ENCODE peak calls at places on chromosomes 2 and 18, in four cellular contexts. N is ovary, Y is GM12891, I is uterus. W is an unnamed sample.

GRCh38 chr2:105537466-105537865 is 138.6 kb upstream of the FHL2 start:
- DNase-seq in N (no peak), Y (no peak), I (no peak), W (no peak)

GRCh38 chr2:118059919-118060478 is 28.3 kb upstream of the INSIG2 start:
- DNase-seq in Y (no peak), I (no peak), N (no peak), W (no peak)

GRCh38 chr2:119629323-119629825 is 49.6 kb upstream of the TMEM177 start:
- DNase-seq in I (no peak), N (no peak), Y (no peak), W (no peak)

GRCh38 chr2:158079672-158080071 is 22.0 kb upstream of the UPP2 start:
- DNase-seq in N (no peak), I (no peak), Y (no peak), W (no peak)

GRCh38 chr2:17309741-17310339 is 208.4 kb downstream of the RAD51AP2 start:
- DNase-seq in Y (no peak), I (no peak), N (no peak), W (peak)

GRCh38 chr2:53952519-53952918 is 18.3 kb downstream of the PSME4 start:
- DNase-seq in N (no peak), Y (no peak), I (no peak), W (no peak)

GRCh38 chr2:176424756-176425155 is 155.5 kb downstream of the MTX2 start:
- DNase-seq in N (no peak), Y (no peak), I (no peak), W (no peak)

GRCh38 chr2:10584242-10584753 is 105.5 kb downstream of the NOL10 start:
- DNase-seq in I (no peak), Y (no peak), N (no peak), W (no peak)

GRCh38 chr2:96091141-96091710 is 25.1 kb downstream of the ADRA2B start:
- DNase-seq in I (no peak), Y (no peak), N (no peak), W (no peak)

GRCh38 chr18:59954746-59955145 is 55.0 kb downstream of the PMAIP1 start:
- DNase-seq in N (no peak), I (no peak), Y (no peak), W (no peak)

GRCh38 chr2:216548901-216549321 is 50.3 kb downstream of the RPL37A start:
- DNase-seq in Y (no peak), I (peak), N (no peak), W (no peak)

GRCh38 chr18:27731211-27731610 is 445.7 kb downstream of the CDH2 start:
- DNase-seq in Y (no peak), I (no peak), N (no peak), W (no peak)

GRCh38 chr2:23542390-23542789 is 157.4 kb downstream of the KLHL29 start:
- DNase-seq in N (no peak), I (no peak), Y (no peak), W (no peak)

GRCh38 chr18:36451454-36452251 is 154.1 kb downstream of the FHOD3 start:
- DNase-seq in I (no peak), N (no peak), Y (no peak), W (peak)

GRCh38 chr2:56348382-56348781 is 164.6 kb downstream of the CCDC85A start:
- DNase-seq in N (no peak), Y (no peak), I (no peak), W (no peak)

GRCh38 chr2:101190753-101191516 is 39.8 kb upstream of the TBC1D8 start:
- DNase-seq in Y (no peak), I (no peak), N (no peak), W (no peak)

GRCh38 chr2:137870682-137871081 is 93.6 kb upstream of the HNMT start:
- DNase-seq in Y (no peak), N (no peak), I (no peak), W (no peak)

GRCh38 chr18:68436485-68436884 is 278.4 kb downstream of the TMX3 start:
- DNase-seq in I (no peak), Y (no peak), N (no peak), W (no peak)

GRCh38 chr18:34084635-34085034 is 140.1 kb downstream of the NOL4 start:
- DNase-seq in N (no peak), I (no peak), Y (no peak), W (no peak)

GRCh38 chr2:213253162-213253561 is 31.1 kb upstream of the SPAG16 start:
- DNase-seq in N (no peak), Y (no peak), I (no peak), W (no peak)

GRCh38 chr2:213152065-213152794 is 818 bp upstream of the IKZF2 start:
- DNase-seq in I (peak), Y (no peak), N (peak), W (peak)

GRCh38 chr18:13382683-13382989 is 164.1 kb downstream of the LDLRAD4 start:
- DNase-seq in N (no peak), Y (no peak), I (no peak), W (no peak)

GRCh38 chr2:58155160-58155778 is 85.9 kb downstream of the FANCL start:
- DNase-seq in Y (no peak), N (no peak), I (no peak), W (no peak)

GRCh38 chr2:133641497-133641896 is 73.2 kb upstream of the NCKAP5 start:
- DNase-seq in N (no peak), I (no peak), Y (no peak), W (no peak)

GRCh38 chr2:170339324-170339723 is 161.4 kb downstream of the MYO3B start:
- DNase-seq in I (no peak), Y (no peak), N (no peak), W (no peak)

GRCh38 chr2:211129798-211130197 is 573.4 kb downstream of the CPS1 start:
- DNase-seq in N (no peak), Y (no peak), I (no peak), W (no peak)

GRCh38 chr2:28958689-28959088 is 22.4 kb upstream of the TOGARAM2 start:
- DNase-seq in N (peak), I (peak), Y (peak), W (peak)

GRCh38 chr2:144382848-144383247 is 137.1 kb downstream of the ZEB2 start:
- DNase-seq in N (no peak), I (no peak), Y (no peak), W (no peak)

GRCh38 chr2:191150451-191151314 is at the start of gene STAT4:
- DNase-seq in N (peak), I (peak), Y (no peak), W (no peak)
- TF ChIP-seq POLR2A in N (no peak), I (no peak), Y (peak), W (no peak)

GRCh38 chr2:73984203-73984921 is at the start of gene TET3:
- DNase-seq in Y (peak), I (peak), N (peak), W (no peak)
- TF ChIP-seq POLR2A in Y (peak), I (no peak), N (no peak), W (no peak)

GRCh38 chr2:42959148-42959992 is 167.0 kb upstream of the HAAO start:
- DNase-seq in I (peak), Y (no peak), N (peak), W (no peak)
- TF ChIP-seq POLR2A in I (no peak), Y (no peak), N (no peak), W (no peak)

GRCh38 chr18:11982981-11983380 is 1.7 kb downstream of the IMPA2 start:
- DNase-seq in I (no peak), Y (no peak), N (no peak), W (no peak)

GRCh38 chr18:11981633-11982366 is 493 bp downstream of the IMPA2 start:
- DNase-seq in I (peak), Y (no peak), N (peak), W (no peak)

GRCh38 chr18:11980555-11981382 is 538 bp upstream of the IMPA2 start:
- DNase-seq in Y (peak), I (peak), N (peak), W (peak)

GRCh38 chr18:11980148-11980554 is 1.2 kb upstream of the IMPA2 start:
- DNase-seq in N (peak), Y (no peak), I (no peak), W (no peak)

GRCh38 chr18:11981383-11981632 is at the start of gene IMPA2:
- DNase-seq in Y (no peak), I (no peak), N (no peak), W (no peak)
- TF ChIP-seq POLR2A in Y (no peak), I (peak), N (peak), W (peak)

W was measured in H54.